ENCODE peak calls at places on chromosomes 7 and 10, in nine cellular contexts. One of them, this sample, is unnamed.

GRCh38 chr7:95476904-95477594 is 8.7 kb upstream of the ASB4 start:
- DNase-seq in mammary epithelial cell: peak
- DNase-seq in sigmoid colon: peak
- DNase-seq in heart right ventricle: peak
- DNase-seq in uterus: peak
- DNase-seq in esophagus squamous epithelium: no peak
- DNase-seq in pancreas: peak
- DNase-seq in tibial nerve: peak
- DNase-seq in neural progenitor cell: peak
- DNase-seq in this sample: peak

GRCh38 chr7:4103352-4104091 is 578.6 kb upstream of the FOXK1 start:
- DNase-seq in pancreas: no peak
- DNase-seq in esophagus squamous epithelium: no peak
- DNase-seq in uterus: no peak
- DNase-seq in mammary epithelial cell: peak
- DNase-seq in tibial nerve: no peak
- DNase-seq in neural progenitor cell: no peak
- DNase-seq in sigmoid colon: no peak
- DNase-seq in heart right ventricle: no peak
- DNase-seq in this sample: peak

GRCh38 chr7:120460928-120461327 is 188.0 kb downstream of the KCND2 start:
- DNase-seq in neural progenitor cell: peak
- DNase-seq in mammary epithelial cell: no peak
- DNase-seq in heart right ventricle: no peak
- DNase-seq in sigmoid colon: no peak
- DNase-seq in esophagus squamous epithelium: no peak
- DNase-seq in pancreas: no peak
- DNase-seq in tibial nerve: no peak
- DNase-seq in uterus: no peak
- DNase-seq in this sample: no peak

GRCh38 chr10:14074062-14074884 is 256.5 kb downstream of the FRMD4A start:
- DNase-seq in pancreas: peak
- DNase-seq in tibial nerve: peak
- DNase-seq in sigmoid colon: peak
- DNase-seq in heart right ventricle: peak
- DNase-seq in neural progenitor cell: no peak
- DNase-seq in esophagus squamous epithelium: no peak
- DNase-seq in mammary epithelial cell: peak
- DNase-seq in uterus: peak
- DNase-seq in this sample: peak

GRCh38 chr10:100347568-100348195 is 649 bp downstream of the SCD start:
- DNase-seq in uterus: no peak
- DNase-seq in pancreas: no peak
- DNase-seq in neural progenitor cell: peak
- DNase-seq in mammary epithelial cell: peak
- DNase-seq in sigmoid colon: no peak
- DNase-seq in tibial nerve: no peak
- DNase-seq in esophagus squamous epithelium: no peak
- DNase-seq in heart right ventricle: no peak
- DNase-seq in this sample: no peak

GRCh38 chr7:3673524-3673923 is 372.5 kb downstream of the SDK1 start:
- DNase-seq in esophagus squamous epithelium: no peak
- DNase-seq in heart right ventricle: no peak
- DNase-seq in pancreas: peak
- DNase-seq in uterus: no peak
- DNase-seq in neural progenitor cell: peak
- DNase-seq in sigmoid colon: no peak
- DNase-seq in tibial nerve: no peak
- DNase-seq in mammary epithelial cell: no peak
- DNase-seq in this sample: peak

GRCh38 chr10:811379-811778 is 120.1 kb downstream of the LARP4B start:
- DNase-seq in neural progenitor cell: no peak
- DNase-seq in mammary epithelial cell: no peak
- DNase-seq in esophagus squamous epithelium: no peak
- DNase-seq in heart right ventricle: no peak
- DNase-seq in sigmoid colon: no peak
- DNase-seq in pancreas: no peak
- DNase-seq in uterus: no peak
- DNase-seq in tibial nerve: no peak
- DNase-seq in this sample: no peak

GRCh38 chr7:44697136-44698045 is 51.3 kb upstream of the ZMIZ2 start:
- DNase-seq in neural progenitor cell: no peak
- DNase-seq in mammary epithelial cell: no peak
- DNase-seq in heart right ventricle: no peak
- DNase-seq in tibial nerve: no peak
- DNase-seq in uterus: no peak
- DNase-seq in esophagus squamous epithelium: no peak
- DNase-seq in sigmoid colon: no peak
- DNase-seq in pancreas: no peak
- DNase-seq in this sample: no peak

GRCh38 chr7:123641901-123642300 is 13.8 kb upstream of the LMOD2 start:
- DNase-seq in pancreas: no peak
- DNase-seq in mammary epithelial cell: no peak
- DNase-seq in uterus: no peak
- DNase-seq in tibial nerve: no peak
- DNase-seq in neural progenitor cell: peak
- DNase-seq in heart right ventricle: no peak
- DNase-seq in sigmoid colon: no peak
- DNase-seq in esophagus squamous epithelium: no peak
- DNase-seq in this sample: no peak

GRCh38 chr7:91940171-91940570 is 491 bp upstream of the AKAP9 start:
- DNase-seq in tibial nerve: peak
- DNase-seq in pancreas: no peak
- DNase-seq in neural progenitor cell: peak
- DNase-seq in esophagus squamous epithelium: no peak
- DNase-seq in sigmoid colon: no peak
- DNase-seq in heart right ventricle: peak
- DNase-seq in uterus: peak
- DNase-seq in mammary epithelial cell: no peak
- DNase-seq in this sample: peak

GRCh38 chr7:43583424-43584199 is 704 bp downstream of the STK17A start:
- DNase-seq in pancreas: peak
- DNase-seq in esophagus squamous epithelium: no peak
- DNase-seq in sigmoid colon: peak
- DNase-seq in neural progenitor cell: peak
- DNase-seq in mammary epithelial cell: peak
- DNase-seq in uterus: peak
- DNase-seq in heart right ventricle: peak
- DNase-seq in tibial nerve: peak
- DNase-seq in this sample: no peak

GRCh38 chr7:122010116-122010515 is 133.9 kb downstream of the AASS start:
- DNase-seq in tibial nerve: no peak
- DNase-seq in esophagus squamous epithelium: no peak
- DNase-seq in neural progenitor cell: no peak
- DNase-seq in sigmoid colon: no peak
- DNase-seq in uterus: no peak
- DNase-seq in pancreas: no peak
- DNase-seq in mammary epithelial cell: no peak
- DNase-seq in heart right ventricle: no peak
- DNase-seq in this sample: no peak

GRCh38 chr7:141460781-141461715 is 90.2 kb upstream of the AGK start:
- DNase-seq in uterus: peak
- DNase-seq in tibial nerve: no peak
- DNase-seq in mammary epithelial cell: peak
- DNase-seq in neural progenitor cell: no peak
- DNase-seq in esophagus squamous epithelium: no peak
- DNase-seq in pancreas: no peak
- DNase-seq in heart right ventricle: no peak
- DNase-seq in sigmoid colon: no peak
- DNase-seq in this sample: no peak

GRCh38 chr7:32519763-32520162 is 24.5 kb downstream of the AVL9 start:
- DNase-seq in esophagus squamous epithelium: no peak
- DNase-seq in uterus: no peak
- DNase-seq in pancreas: no peak
- DNase-seq in tibial nerve: no peak
- DNase-seq in heart right ventricle: no peak
- DNase-seq in mammary epithelial cell: no peak
- DNase-seq in sigmoid colon: no peak
- DNase-seq in neural progenitor cell: no peak
- DNase-seq in this sample: no peak

GRCh38 chr7:156487811-156488523 is 152.6 kb upstream of the RNF32 start:
- DNase-seq in tibial nerve: no peak
- DNase-seq in heart right ventricle: no peak
- DNase-seq in mammary epithelial cell: no peak
- DNase-seq in esophagus squamous epithelium: no peak
- DNase-seq in sigmoid colon: no peak
- DNase-seq in uterus: no peak
- DNase-seq in pancreas: no peak
- DNase-seq in neural progenitor cell: no peak
- DNase-seq in this sample: no peak

GRCh38 chr7:106938803-106939202 is 73.7 kb downstream of the PIK3CG start:
- DNase-seq in sigmoid colon: no peak
- DNase-seq in uterus: no peak
- DNase-seq in neural progenitor cell: no peak
- DNase-seq in esophagus squamous epithelium: no peak
- DNase-seq in pancreas: no peak
- DNase-seq in heart right ventricle: no peak
- DNase-seq in tibial nerve: no peak
- DNase-seq in mammary epithelial cell: no peak
- DNase-seq in this sample: no peak

GRCh38 chr7:128708235-128708634 is 30.9 kb upstream of the CALU start:
- DNase-seq in tibial nerve: no peak
- DNase-seq in heart right ventricle: no peak
- DNase-seq in esophagus squamous epithelium: no peak
- DNase-seq in pancreas: no peak
- DNase-seq in neural progenitor cell: peak
- DNase-seq in uterus: no peak
- DNase-seq in mammary epithelial cell: no peak
- DNase-seq in sigmoid colon: no peak
- DNase-seq in this sample: no peak

GRCh38 chr10:88129013-88129412 is 265.6 kb downstream of the PTEN start:
- DNase-seq in heart right ventricle: no peak
- DNase-seq in tibial nerve: no peak
- DNase-seq in mammary epithelial cell: no peak
- DNase-seq in sigmoid colon: no peak
- DNase-seq in uterus: no peak
- DNase-seq in esophagus squamous epithelium: no peak
- DNase-seq in pancreas: no peak
- DNase-seq in neural progenitor cell: no peak
- DNase-seq in this sample: no peak

GRCh38 chr7:112715525-112715924 is 74.7 kb downstream of the TMEM168 start:
- DNase-seq in esophagus squamous epithelium: no peak
- DNase-seq in pancreas: no peak
- DNase-seq in mammary epithelial cell: no peak
- DNase-seq in uterus: no peak
- DNase-seq in heart right ventricle: no peak
- DNase-seq in sigmoid colon: no peak
- DNase-seq in neural progenitor cell: no peak
- DNase-seq in tibial nerve: no peak
- DNase-seq in this sample: no peak

GRCh38 chr10:94500063-94500462 is 45.5 kb upstream of the HELLS start:
- DNase-seq in sigmoid colon: no peak
- DNase-seq in neural progenitor cell: peak
- DNase-seq in tibial nerve: no peak
- DNase-seq in mammary epithelial cell: no peak
- DNase-seq in heart right ventricle: no peak
- DNase-seq in uterus: no peak
- DNase-seq in pancreas: no peak
- DNase-seq in esophagus squamous epithelium: no peak
- DNase-seq in this sample: peak
- H3K4me3 ChIP-seq in sigmoid colon: no peak
- H3K4me3 ChIP-seq in neural progenitor cell: no peak
- H3K4me3 ChIP-seq in tibial nerve: no peak
- H3K4me3 ChIP-seq in mammary epithelial cell: no peak
- H3K4me3 ChIP-seq in heart right ventricle: no peak
- H3K4me3 ChIP-seq in uterus: no peak
- H3K4me3 ChIP-seq in pancreas: no peak
- H3K4me3 ChIP-seq in esophagus squamous epithelium: no peak
- H3K4me3 ChIP-seq in this sample: no peak

DNA sequence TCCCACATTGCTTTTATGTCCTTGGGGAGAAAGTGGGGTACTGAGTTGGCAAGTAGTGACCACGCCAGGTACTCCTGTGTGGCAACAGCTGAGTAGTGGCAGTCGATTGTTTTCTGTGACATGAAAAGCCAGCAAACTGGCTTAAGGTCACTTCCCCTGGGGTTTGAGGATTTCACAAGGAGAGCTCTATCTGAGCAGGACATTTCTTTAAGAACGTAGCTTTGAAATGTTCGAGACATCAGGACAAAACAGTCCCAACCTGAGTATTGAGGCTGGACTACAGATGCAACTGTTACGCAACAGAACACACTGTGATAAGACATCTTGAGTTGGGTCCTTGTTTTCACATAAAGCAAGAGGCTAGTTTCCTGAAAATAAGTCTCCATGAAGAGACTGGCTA is 146.7 kb upstream of the KLF14 start:
- DNase-seq in uterus: no peak
- DNase-seq in tibial nerve: peak
- DNase-seq in mammary epithelial cell: no peak
- DNase-seq in sigmoid colon: no peak
- DNase-seq in pancreas: no peak
- DNase-seq in heart right ventricle: no peak
- DNase-seq in neural progenitor cell: no peak
- DNase-seq in esophagus squamous epithelium: no peak
- DNase-seq in this sample: no peak
- H3K27ac ChIP-seq in uterus: no peak
- H3K27ac ChIP-seq in tibial nerve: peak
- H3K27ac ChIP-seq in mammary epithelial cell: no peak
- H3K27ac ChIP-seq in sigmoid colon: peak
- H3K27ac ChIP-seq in pancreas: no peak
- H3K27ac ChIP-seq in heart right ventricle: peak
- H3K27ac ChIP-seq in neural progenitor cell: no peak
- H3K27ac ChIP-seq in esophagus squamous epithelium: peak
- H3K27ac ChIP-seq in this sample: peak

GRCh38 chr10:75433216-75433615 is 1.8 kb downstream of the LRMDA start:
- DNase-seq in esophagus squamous epithelium: no peak
- DNase-seq in neural progenitor cell: no peak
- DNase-seq in uterus: no peak
- DNase-seq in heart right ventricle: no peak
- DNase-seq in mammary epithelial cell: no peak
- DNase-seq in tibial nerve: no peak
- DNase-seq in pancreas: no peak
- DNase-seq in sigmoid colon: no peak
- DNase-seq in this sample: no peak
- H3K4me3 ChIP-seq in esophagus squamous epithelium: no peak
- H3K4me3 ChIP-seq in neural progenitor cell: no peak
- H3K4me3 ChIP-seq in uterus: no peak
- H3K4me3 ChIP-seq in heart right ventricle: no peak
- H3K4me3 ChIP-seq in mammary epithelial cell: no peak
- H3K4me3 ChIP-seq in tibial nerve: no peak
- H3K4me3 ChIP-seq in pancreas: no peak
- H3K4me3 ChIP-seq in sigmoid colon: no peak
- H3K4me3 ChIP-seq in this sample: no peak

DNA sequence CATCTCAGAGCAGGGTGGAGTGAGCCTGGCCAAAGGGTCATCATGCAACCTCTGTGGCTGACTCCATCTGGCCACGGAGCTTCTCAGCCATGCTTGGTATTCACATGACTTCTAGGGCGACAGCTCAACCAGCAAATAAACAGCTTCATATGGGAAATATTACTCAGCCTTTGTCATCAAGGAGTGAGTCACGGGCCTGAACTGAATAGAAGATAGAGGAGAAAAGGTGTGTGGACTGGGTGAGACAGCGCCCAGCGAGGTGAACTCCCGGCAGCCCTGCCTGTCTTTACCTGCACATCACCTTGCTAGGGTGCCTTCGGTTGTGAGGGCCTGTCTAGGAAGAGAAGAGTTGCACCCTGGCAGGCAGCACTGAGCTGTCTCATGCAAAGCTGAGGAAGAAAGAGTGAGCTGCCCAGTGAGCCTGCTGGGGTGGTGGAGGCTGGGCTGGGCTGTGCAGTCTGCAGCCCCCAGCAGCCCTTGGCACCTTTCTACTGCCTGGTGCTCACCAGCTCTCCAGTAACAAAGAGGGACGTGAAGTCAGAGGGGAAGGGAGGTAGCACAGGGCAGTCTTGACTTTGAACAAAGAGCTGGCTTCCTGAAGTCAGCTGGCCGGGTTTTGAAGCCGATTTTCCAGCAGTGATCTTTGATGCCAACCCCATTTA is 114.2 kb downstream of the EGFR start:
- DNase-seq in mammary epithelial cell: peak
- DNase-seq in heart right ventricle: no peak
- DNase-seq in sigmoid colon: peak
- DNase-seq in pancreas: no peak
- DNase-seq in tibial nerve: peak
- DNase-seq in neural progenitor cell: no peak
- DNase-seq in uterus: peak
- DNase-seq in esophagus squamous epithelium: no peak
- DNase-seq in this sample: peak
- H3K27ac ChIP-seq in mammary epithelial cell: peak
- H3K27ac ChIP-seq in heart right ventricle: peak
- H3K27ac ChIP-seq in sigmoid colon: peak
- H3K27ac ChIP-seq in pancreas: no peak
- H3K27ac ChIP-seq in tibial nerve: peak
- H3K27ac ChIP-seq in neural progenitor cell: no peak
- H3K27ac ChIP-seq in uterus: peak
- H3K27ac ChIP-seq in esophagus squamous epithelium: peak
- H3K27ac ChIP-seq in this sample: peak